ENCODE peak calls at places on chromosomes 6 and 20, in four cellular contexts. H is HCT116, X is HepG2, F is K562. K is an unnamed sample.

GRCh38 chr6:158797331-158798202 is 21.6 kb downstream of the EZR start:
- DNase-seq in H (no peak), X (no peak), F (no peak), K (no peak)

GRCh38 chr6:89009624-89010059 is 46.2 kb upstream of the RNGTT start:
- DNase-seq in H (no peak), X (no peak), F (no peak), K (no peak)

GRCh38 chr6:122400121-122400450 is 634 bp downstream of the HSF2 start:
- DNase-seq in H (no peak), X (peak), F (no peak), K (no peak)

GRCh38 chr20:24692429-24693190 is 223.2 kb downstream of the SYNDIG1 start:
- DNase-seq in H (no peak), X (no peak), F (no peak), K (peak)

GRCh38 chr6:75504902-75505233 is 11.3 kb upstream of the FILIP1 start:
- DNase-seq in H (no peak), X (no peak), F (no peak), K (no peak)

GRCh38 chr20:235891-236290 is 8.8 kb downstream of the DEFB129 start:
- DNase-seq in H (no peak), X (no peak), F (no peak), K (no peak)

GRCh38 chr6:93498713-93499112 is 79.4 kb upstream of the EPHA7 start:
- DNase-seq in H (no peak), X (no peak), F (no peak), K (no peak)

GRCh38 chr20:20373046-20373706 is 5.3 kb downstream of the INSM1 start:
- DNase-seq in H (no peak), X (no peak), F (no peak), K (no peak)

GRCh38 chr6:159306134-159306537 is 136.9 kb downstream of the FNDC1 start:
- DNase-seq in H (no peak), X (peak), F (no peak), K (no peak)

GRCh38 chr6:11685411-11686093 is 93.1 kb downstream of the ADTRP start:
- DNase-seq in H (peak), X (peak), F (no peak), K (no peak)

GRCh38 chr6:46032112-46032998 is 16.7 kb upstream of the CLIC5 start:
- DNase-seq in H (no peak), X (no peak), F (no peak), K (no peak)

GRCh38 chr6:112842338-112842700 is 495.2 kb downstream of the RFPL4B start:
- DNase-seq in H (no peak), X (no peak), F (no peak), K (no peak)

GRCh38 chr6:353642-354614 is 37.6 kb upstream of the IRF4 start:
- DNase-seq in H (no peak), X (no peak), F (no peak), K (no peak)

GRCh38 chr20:19947611-19948264 is 69.4 kb upstream of the NAA20 start:
- DNase-seq in H (no peak), X (no peak), F (peak), K (no peak)

GRCh38 chr20:1900321-1900791 is 5.1 kb downstream of the SIRPA start:
- DNase-seq in H (peak), X (peak), F (peak), K (peak)

GRCh38 chr6:42158011-42158410 is 15.2 kb upstream of the GUCA1A start:
- DNase-seq in H (no peak), X (no peak), F (no peak), K (no peak)

GRCh38 chr20:24612799-24613775 is 143.7 kb downstream of the SYNDIG1 start:
- DNase-seq in H (no peak), X (no peak), F (no peak), K (no peak)

GRCh38 chr6:105087571-105088211 is 92.1 kb downstream of the POPDC3 start:
- DNase-seq in H (peak), X (peak), F (peak), K (no peak)

GRCh38 chr6:35833534-35833933 is 28.4 kb downstream of the LHFPL5 start:
- DNase-seq in H (no peak), X (peak), F (no peak), K (no peak)

GRCh38 chr20:49603209-49603627 is 35.3 kb upstream of the PTGIS start:
- DNase-seq in H (no peak), X (peak), F (no peak), K (no peak)

GRCh38 chr6:149234051-149234962 is 83.2 kb upstream of the TAB2 start:
- DNase-seq in H (peak), X (no peak), F (no peak), K (no peak)

GRCh38 chr6:32857156-32857891 is 3.3 kb downstream of the PSMB9 start:
- DNase-seq in H (no peak), X (no peak), F (peak), K (no peak)

GRCh38 chr6:88775866-88776571 is 187.4 kb downstream of the RNGTT start:
- DNase-seq in H (no peak), X (no peak), F (no peak), K (no peak)

GRCh38 chr20:25489221-25489863 is 81.9 kb downstream of the GINS1 start:
- DNase-seq in H (no peak), X (no peak), F (no peak), K (no peak)

GRCh38 chr6:7535498-7535897 is 6.0 kb upstream of the DSP start:
- DNase-seq in H (no peak), X (no peak), F (no peak), K (no peak)

GRCh38 chr6:4459032-4459431 is 317.2 kb upstream of the CDYL start:
- DNase-seq in H (no peak), X (peak), F (no peak), K (no peak)

GRCh38 chr6:52576392-52577021 is 353 bp downstream of the TRAM2 start:
- DNase-seq in H (peak), X (peak), F (peak), K (peak)

DNA sequence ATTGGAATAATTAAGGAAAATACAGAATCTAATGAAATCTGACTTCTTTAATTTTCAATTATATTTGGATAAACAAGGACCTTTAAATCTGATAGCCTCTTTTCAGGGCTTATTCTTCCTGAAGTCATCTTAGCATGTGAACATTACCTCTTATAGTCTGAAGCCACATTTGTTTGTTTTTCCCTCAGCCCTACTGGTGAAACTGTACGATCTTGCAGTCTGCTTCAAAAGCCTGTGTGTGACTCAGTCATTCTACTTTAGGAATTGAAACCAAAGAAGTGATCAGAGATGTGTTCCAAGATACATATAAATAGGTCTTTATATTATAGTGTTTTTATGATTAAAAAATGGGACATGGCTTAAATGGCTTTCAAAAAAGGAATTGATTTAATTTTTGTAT is 67.5 kb downstream of the MACROD2 start:
- DNase-seq in H (no peak), X (no peak), F (no peak), K (no peak)
- TF ChIP-seq FOSL1 in H (no peak), X (no peak), F (no peak), K (no peak)

DNA sequence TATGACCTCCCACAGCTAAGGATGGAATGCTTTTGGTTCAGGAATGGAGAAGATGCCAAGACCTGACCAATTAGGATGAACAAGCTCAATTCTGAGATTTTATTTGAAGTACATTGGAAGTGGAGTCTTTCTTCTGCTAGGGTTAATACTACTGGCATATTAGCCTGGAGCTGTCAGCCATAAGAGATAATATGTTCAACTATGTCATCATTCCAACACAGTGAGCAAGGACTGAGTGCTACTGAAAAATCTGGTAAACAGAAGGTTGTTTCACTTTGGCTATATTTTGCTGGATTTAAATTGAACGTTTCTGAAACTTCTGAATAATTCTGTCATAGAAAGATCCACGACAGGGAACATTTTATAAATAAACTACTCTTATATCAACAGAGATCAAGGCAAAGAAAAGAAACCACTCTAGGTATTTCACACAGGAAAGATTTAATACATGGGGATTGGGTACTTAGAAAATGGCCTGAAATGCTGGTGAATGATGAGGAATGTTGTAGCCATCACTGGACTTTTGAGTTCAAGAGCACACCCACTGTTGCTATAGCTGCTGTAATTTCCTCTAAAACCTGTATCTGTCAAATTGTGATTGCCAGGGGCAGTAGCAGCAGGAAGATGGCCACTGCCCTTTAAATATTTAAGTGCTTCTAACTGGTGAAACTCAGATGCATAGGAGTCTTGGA is 200.5 kb downstream of the PLCB4 start:
- DNase-seq in H (no peak), X (no peak), F (no peak), K (no peak)
- TF ChIP-seq FOSL1 in H (no peak), X (no peak), F (no peak), K (no peak)

DNA sequence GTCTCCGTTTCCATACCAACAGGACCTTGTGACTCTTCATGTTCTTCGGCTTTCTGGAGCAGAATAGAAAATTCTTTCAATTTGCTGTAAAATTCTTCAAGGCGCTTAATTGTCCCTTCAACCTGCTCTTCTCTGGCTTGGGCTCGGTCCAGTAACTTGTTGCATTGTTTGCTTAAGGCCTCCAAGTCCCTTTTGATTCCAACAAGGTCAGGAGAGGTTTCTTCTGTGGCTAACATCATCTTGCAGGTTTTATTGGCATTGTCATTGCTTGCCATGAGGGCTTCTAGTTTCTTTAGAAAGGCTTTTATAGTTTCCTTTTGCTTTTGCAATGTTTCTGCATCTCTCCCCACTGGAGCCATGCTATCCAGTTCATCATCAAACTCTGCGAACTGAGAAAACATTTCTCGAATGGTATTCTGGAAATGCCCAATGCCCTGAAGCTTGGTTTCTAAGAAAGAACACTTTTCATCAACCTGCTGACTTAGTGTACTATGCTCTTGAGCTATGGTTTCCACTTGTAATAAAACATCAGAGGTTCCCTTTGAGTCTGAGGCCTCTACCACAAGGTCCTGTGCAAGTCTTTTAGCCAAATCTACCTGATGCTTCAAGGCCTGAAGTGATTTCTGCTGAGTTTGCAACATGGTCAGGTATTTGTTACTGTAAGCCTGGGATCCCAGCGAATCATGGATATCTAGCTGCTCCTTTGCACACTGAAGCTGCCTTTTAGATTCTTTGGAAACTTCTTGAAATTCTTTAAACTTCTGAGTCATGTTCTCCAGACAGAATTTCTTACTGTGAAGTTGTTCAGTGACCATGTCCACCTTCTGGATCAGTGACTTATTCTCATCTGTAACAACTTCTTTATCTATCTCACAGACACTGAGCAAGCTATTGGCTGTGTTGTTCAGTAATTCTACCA is 90.2 kb downstream of the DST start:
- DNase-seq in H (no peak), X (no peak), F (no peak), K (no peak)
- TF ChIP-seq FOSL1 in H (no peak), X (no peak), F (no peak), K (no peak)

GRCh38 chr6:106359989-106360409 is 518 bp upstream of the CRYBG1 start:
- DNase-seq in H (no peak), X (no peak), F (no peak), K (no peak)

GRCh38 chr6:106360410-106360988 is at the start of gene CRYBG1:
- DNase-seq in H (peak), X (peak), F (peak), K (peak)

GRCh38 chr6:106356382-106356781 is 4.1 kb upstream of the CRYBG1 start:
- DNase-seq in H (no peak), X (no peak), F (no peak), K (no peak)

GRCh38 chr6:106363401-106364138 is 3.1 kb downstream of the CRYBG1 start:
- DNase-seq in H (no peak), X (no peak), F (no peak), K (no peak)

GRCh38 chr6:106360989-106361430 is 493 bp downstream of the CRYBG1 start:
- DNase-seq in H (no peak), X (no peak), F (no peak), K (peak)
- TF ChIP-seq FOSL1 in H (no peak), X (no peak), F (no peak), K (no peak)

DNA sequence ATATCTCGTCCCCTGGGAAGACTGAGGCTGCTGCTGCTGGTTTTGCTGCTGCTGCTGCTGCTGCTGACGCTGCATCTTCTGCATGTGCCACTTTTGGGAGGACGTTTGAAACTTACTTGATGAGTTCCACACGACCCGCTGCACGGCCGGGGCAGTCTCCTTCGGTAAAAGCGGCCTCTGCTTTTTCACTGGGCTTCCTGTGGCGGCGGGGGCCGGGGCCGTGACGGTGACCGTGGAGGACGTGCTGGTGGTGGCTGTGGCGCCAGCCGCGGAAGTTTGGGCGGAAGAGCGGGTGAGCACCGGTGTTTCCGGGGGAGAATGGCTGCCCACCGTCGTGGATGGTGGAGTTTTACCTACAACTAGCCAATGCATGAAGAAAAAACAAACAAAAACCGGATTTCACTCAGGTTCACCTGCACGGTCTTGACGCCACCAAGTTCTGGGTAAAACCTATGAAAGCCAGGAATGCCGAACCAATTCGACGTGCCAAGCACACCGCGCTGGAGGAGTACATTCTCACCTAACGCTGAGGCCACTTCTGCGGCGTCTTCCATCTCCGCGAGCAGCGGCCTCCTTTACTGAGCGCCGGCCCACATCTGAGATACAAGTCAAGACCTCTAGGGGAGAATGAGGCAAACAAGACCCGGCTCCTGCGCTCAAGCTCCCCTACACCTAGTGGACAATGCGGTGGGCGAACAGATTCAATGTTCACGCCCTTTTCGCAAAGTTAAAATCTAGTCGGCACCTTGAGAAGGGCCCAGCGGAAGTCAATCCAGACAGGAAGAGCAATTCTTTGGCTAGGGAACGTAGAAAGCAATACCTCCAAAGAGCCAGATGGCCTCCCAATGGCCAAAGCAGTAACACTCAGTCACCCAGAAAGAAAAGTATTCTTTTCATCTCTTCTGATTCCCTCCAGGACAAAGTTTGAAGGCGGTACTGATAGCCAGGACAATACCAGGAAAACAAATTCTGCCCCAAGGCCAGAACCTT is 117.4 kb downstream of the ZMYND8 start:
- DNase-seq in H (no peak), X (no peak), F (no peak), K (no peak)
- TF ChIP-seq FOSL1 in H (no peak), X (no peak), F (no peak), K (no peak)

K was measured in H1.